ENCODE peak calls at places on chromosomes 7 and 10, in six cellular contexts. A is Karpas-422, E is fibroblast of lung, V is HCT116, T is K562, F is endothelial cell of umbilical vein. C is an unnamed sample. For H3K4me1, the result is how much of the 10 kb centered on the place peaks cover.

GRCh38 chr7:65239707-65240352 is 133.8 kb upstream of the ZNF92 start:
- DNase-seq in E (peak), A (no peak), F (peak), V (no peak), T (no peak), C (peak)

GRCh38 chr7:38682602-38683001 is 51.4 kb upstream of the AMPH start:
- DNase-seq in V (no peak), T (no peak), F (no peak), E (peak), A (no peak), C (no peak)

GRCh38 chr10:116133641-116134040 is 139.4 kb downstream of the GFRA1 start:
- DNase-seq in A (no peak), T (no peak), E (no peak), V (no peak), F (no peak), C (no peak)

GRCh38 chr10:64430690-64431323 is 909.6 kb downstream of the REEP3 start:
- DNase-seq in T (no peak), V (peak), A (peak), E (peak), F (peak), C (no peak)

GRCh38 chr10:77405771-77406241 is 231.8 kb downstream of the KCNMA1 start:
- DNase-seq in E (peak), V (peak), F (peak), T (peak), A (no peak), C (no peak)

GRCh38 chr10:986137-986825 is 2.0 kb upstream of the GTPBP4 start:
- DNase-seq in V (no peak), A (no peak), T (no peak), E (no peak), F (no peak), C (no peak)

GRCh38 chr10:97115846-97116245 is 69.9 kb downstream of the SLIT1 start:
- DNase-seq in F (no peak), V (no peak), T (no peak), E (no peak), A (no peak), C (no peak)

GRCh38 chr10:127034224-127034623 is 129.0 kb downstream of the DOCK1 start:
- DNase-seq in T (no peak), A (no peak), V (no peak), E (no peak), F (no peak), C (no peak)

GRCh38 chr10:74816824-74817498 is 9.4 kb upstream of the KAT6B start:
- DNase-seq in E (peak), T (peak), F (no peak), A (no peak), V (no peak), C (peak)

GRCh38 chr7:80159802-80160201 is 25.2 kb downstream of the GNAI1 start:
- DNase-seq in T (no peak), A (no peak), V (no peak), E (no peak), F (no peak), C (no peak)

GRCh38 chr10:43595739-43596298 is 10.4 kb upstream of the ZNF485 start:
- DNase-seq in F (no peak), T (no peak), A (peak), E (no peak), V (no peak), C (no peak)

GRCh38 chr7:2616387-2616966 is 15.3 kb upstream of the TTYH3 start:
- DNase-seq in T (no peak), E (no peak), A (no peak), F (no peak), V (no peak), C (no peak)

GRCh38 chr7:14687241-14687640 is 215.3 kb downstream of the DGKB start:
- DNase-seq in E (no peak), T (no peak), A (peak), F (no peak), V (no peak), C (no peak)

GRCh38 chr7:139482662-139483466 is 609 bp downstream of the KLRG2 start:
- DNase-seq in F (no peak), A (no peak), T (peak), V (no peak), E (no peak), C (peak)

GRCh38 chr7:10474048-10474447 is 499.6 kb upstream of the PHF14 start:
- DNase-seq in F (no peak), A (no peak), V (no peak), E (peak), T (no peak), C (no peak)

GRCh38 chr10:128063736-128064614 is 62.2 kb downstream of the MKI67 start:
- DNase-seq in F (no peak), A (peak), V (no peak), E (no peak), T (no peak), C (peak)

GRCh38 chr10:72779874-72780273 is 87.9 kb downstream of the MCU start:
- DNase-seq in A (no peak), T (no peak), F (no peak), V (no peak), E (no peak), C (no peak)

GRCh38 chr10:3801558-3802192 is 16.7 kb upstream of the KLF6 start:
- DNase-seq in T (no peak), V (no peak), F (no peak), E (no peak), A (no peak), C (no peak)

GRCh38 chr10:122828716-122829255 is 16.9 kb downstream of the CUZD1 start:
- DNase-seq in E (no peak), F (no peak), V (no peak), T (no peak), A (no peak), C (no peak)

GRCh38 chr10:90087197-90088007 is 386.0 kb downstream of the KIF20B start:
- DNase-seq in T (no peak), F (no peak), V (peak), A (no peak), E (peak), C (no peak)

GRCh38 chr7:73768661-73769480 is 1.2 kb downstream of the CLDN3 start:
- DNase-seq in F (no peak), A (no peak), T (no peak), V (no peak), E (no peak), C (peak)

GRCh38 chr7:1964556-1964912 is 268.2 kb downstream of the MAD1L1 start:
- DNase-seq in E (no peak), F (no peak), T (no peak), V (no peak), A (no peak), C (no peak)

GRCh38 chr10:48289652-48290238 is 15.2 kb upstream of the FRMPD2 start:
- DNase-seq in V (peak), T (peak), F (peak), E (peak), A (peak), C (no peak)

GRCh38 chr7:34158754-34159153 is 253.4 kb downstream of the BMPER start:
- DNase-seq in E (no peak), V (no peak), T (no peak), F (no peak), A (peak), C (peak)

GRCh38 chr7:41918597-41918996 is 215.7 kb upstream of the INHBA start:
- DNase-seq in E (peak), T (no peak), V (no peak), A (no peak), F (no peak), C (peak)

GRCh38 chr10:124416733-124417132 is 2.0 kb downstream of the OAT start:
- DNase-seq in E (peak), V (no peak), F (no peak), T (no peak), A (no peak), C (peak)

GRCh38 chr7:95596183-95597135 is at the start of gene PDK4:
- DNase-seq in T (no peak), E (peak), V (peak), F (peak), A (no peak), C (peak)

GRCh38 chr10:69474688-69475432 is 23.6 kb downstream of the TSPAN15 start:
- DNase-seq in T (no peak), E (peak), F (peak), A (no peak), V (no peak), C (peak)

GRCh38 chr7:55020481-55020871 is 1.7 kb downstream of the EGFR start:
- DNase-seq in E (peak), T (no peak), F (no peak), V (no peak), A (no peak), C (peak)

GRCh38 chr10:12783326-12783725 is 218.2 kb downstream of the CCDC3 start:
- DNase-seq in T (no peak), E (no peak), A (no peak), V (no peak), F (no peak), C (no peak)

GRCh38 chr7:46775020-46775419 is 806.9 kb downstream of the TNS3 start:
- DNase-seq in E (no peak), A (no peak), T (no peak), V (no peak), F (no peak), C (no peak)

GRCh38 chr10:6364893-6365292 is 162.2 kb downstream of the PFKFB3 start:
- DNase-seq in F (no peak), A (no peak), E (no peak), T (no peak), V (no peak), C (no peak)
- H3K4me2 ChIP-seq in F (no peak), A (no peak), E (no peak), T (no peak), V (no peak), C (no peak)

GRCh38 chr10:63204667-63205391 is 71.7 kb downstream of the NRBF2 start:
- DNase-seq in V (no peak), F (no peak), E (peak), A (no peak), T (no peak), C (no peak)

GRCh38 chr10:63199716-63200115 is 66.6 kb downstream of the NRBF2 start:
- DNase-seq in A (no peak), F (no peak), T (no peak), E (no peak), V (no peak), C (no peak)

GRCh38 chr10:63197304-63198092 is 64.4 kb downstream of the NRBF2 start:
- DNase-seq in F (no peak), T (no peak), A (no peak), V (no peak), E (peak), C (peak)

GRCh38 chr10:63201118-63201517 is 68.0 kb downstream of the NRBF2 start:
- DNase-seq in E (no peak), F (no peak), T (no peak), A (no peak), V (no peak), C (no peak)

GRCh38 chr10:63200416-63200815 is 67.3 kb downstream of the NRBF2 start:
- DNase-seq in T (no peak), E (no peak), F (no peak), A (no peak), V (no peak), C (no peak)
- H3K4me1 ChIP-seq in T (under half), E (under half), F (under half), A (under half), V (under half), C (under half)

GRCh38 chr10:29636178-29636577 is 1.4 kb upstream of the SVIL start:
- DNase-seq in V (no peak), T (no peak), A (no peak), F (peak), E (peak), C (peak)
- H3K27ac ChIP-seq in V (peak), T (no peak), A (no peak), F (peak), E (peak), C (peak)

DNA sequence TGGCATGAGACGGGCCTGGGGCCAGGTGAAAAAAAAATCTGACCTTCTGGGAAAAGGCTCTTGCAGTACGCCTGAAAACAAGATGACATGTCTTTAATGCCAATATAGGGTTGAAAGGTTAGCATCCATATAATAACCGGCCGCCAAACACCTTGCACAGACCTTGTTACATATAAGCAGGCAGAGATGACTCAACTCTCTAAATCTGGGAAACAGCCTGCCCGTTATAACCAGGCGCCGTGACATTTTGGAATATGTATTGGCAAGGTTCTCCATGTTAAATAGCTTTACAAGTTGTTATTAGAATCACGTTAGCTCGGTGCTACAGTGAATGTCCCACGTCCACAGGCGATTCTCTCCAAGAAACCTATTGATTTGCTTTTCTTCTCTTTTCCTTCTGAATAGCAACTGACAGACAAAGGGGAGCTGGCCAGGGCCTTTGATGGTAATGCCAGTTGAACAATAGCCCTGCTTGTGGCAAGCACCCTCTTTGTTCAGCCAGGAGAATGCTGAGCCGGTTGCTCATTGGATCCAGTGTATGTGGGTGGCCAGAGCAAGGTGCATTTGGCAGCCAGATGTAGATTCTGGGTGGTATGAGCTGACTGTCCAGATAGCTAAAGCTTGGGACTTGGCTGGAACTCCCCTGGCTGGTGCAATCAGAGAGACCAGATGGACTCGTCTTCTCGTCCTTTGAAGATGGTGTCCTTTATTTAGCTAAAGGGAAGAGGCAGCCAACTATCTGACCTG is 80.1 kb upstream of the AUTS2 start:
- DNase-seq in V (no peak), A (no peak), F (no peak), E (no peak), T (no peak), C (no peak)
- H3K4me2 ChIP-seq in V (no peak), A (no peak), F (no peak), E (no peak), T (no peak), C (no peak)

GRCh38 chr7:115117748-115118147 is 195.9 kb downstream of the MDFIC start:
- DNase-seq in E (no peak), V (no peak), F (no peak), T (no peak), A (no peak), C (peak)
- H3K4me1 ChIP-seq in E (under half), V (under half), F (under half), T (under half), A (under half), C (under half)

GRCh38 chr10:37109000-37109399 is 16.4 kb upstream of the ANKRD30A start:
- DNase-seq in A (no peak), F (no peak), T (no peak), E (no peak), V (no peak), C (no peak)
- H3K27ac ChIP-seq in A (no peak), F (no peak), T (no peak), E (no peak), V (no peak), C (no peak)

DNA sequence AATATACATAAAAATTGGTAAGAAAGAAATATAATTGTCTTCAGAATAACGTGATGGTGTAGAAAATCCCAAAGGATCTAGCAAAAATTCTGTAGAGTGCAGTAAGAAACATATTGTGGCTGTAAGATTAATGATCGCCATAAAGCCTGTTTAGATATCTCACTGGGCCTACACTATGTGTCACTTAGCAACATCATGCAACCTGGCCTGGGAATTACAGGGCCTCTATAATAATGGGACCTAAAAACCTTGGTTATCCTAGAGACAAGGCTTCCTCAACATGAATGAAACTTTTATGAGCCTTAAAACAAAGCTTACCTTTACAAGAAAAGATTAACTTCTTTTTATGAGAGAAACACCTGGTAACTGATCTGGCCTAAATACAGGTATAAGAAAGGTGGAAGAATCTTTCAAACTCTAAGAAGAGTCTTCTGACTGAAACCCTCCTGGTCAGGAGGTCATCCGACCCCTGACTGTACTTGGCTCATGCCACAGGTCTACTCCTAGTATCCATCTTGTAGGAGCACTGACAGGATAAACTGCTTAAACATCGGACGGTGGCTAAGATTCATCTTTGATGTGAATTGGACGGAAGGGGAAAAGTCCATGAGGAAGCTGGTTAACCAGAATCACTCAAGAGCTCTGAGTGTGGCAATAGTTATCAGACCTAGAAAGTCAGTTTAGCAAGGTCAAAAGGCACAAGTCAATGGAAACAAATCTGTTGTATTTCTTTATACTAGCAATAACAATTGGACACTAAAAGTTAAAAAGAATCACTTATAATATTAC is 1155.1 kb upstream of the SORCS1 start:
- DNase-seq in V (no peak), E (no peak), T (no peak), A (no peak), F (no peak), C (no peak)
- H3K4me2 ChIP-seq in V (no peak), E (no peak), T (no peak), A (no peak), F (no peak), C (no peak)

GRCh38 chr10:93030409-93030808 is 30.2 kb upstream of the CYP26C1 start:
- DNase-seq in V (peak), T (no peak), A (no peak), E (peak), F (peak), C (no peak)

GRCh38 chr10:93028881-93029280 is 31.7 kb upstream of the CYP26C1 start:
- DNase-seq in F (no peak), V (peak), E (peak), T (no peak), A (no peak), C (no peak)

GRCh38 chr10:93034426-93034825 is 26.2 kb upstream of the CYP26C1 start:
- DNase-seq in E (no peak), F (no peak), V (no peak), A (no peak), T (no peak), C (no peak)

GRCh38 chr10:93032809-93033137 is 27.8 kb upstream of the CYP26C1 start:
- DNase-seq in F (no peak), T (no peak), A (no peak), E (no peak), V (no peak), C (no peak)

DNA sequence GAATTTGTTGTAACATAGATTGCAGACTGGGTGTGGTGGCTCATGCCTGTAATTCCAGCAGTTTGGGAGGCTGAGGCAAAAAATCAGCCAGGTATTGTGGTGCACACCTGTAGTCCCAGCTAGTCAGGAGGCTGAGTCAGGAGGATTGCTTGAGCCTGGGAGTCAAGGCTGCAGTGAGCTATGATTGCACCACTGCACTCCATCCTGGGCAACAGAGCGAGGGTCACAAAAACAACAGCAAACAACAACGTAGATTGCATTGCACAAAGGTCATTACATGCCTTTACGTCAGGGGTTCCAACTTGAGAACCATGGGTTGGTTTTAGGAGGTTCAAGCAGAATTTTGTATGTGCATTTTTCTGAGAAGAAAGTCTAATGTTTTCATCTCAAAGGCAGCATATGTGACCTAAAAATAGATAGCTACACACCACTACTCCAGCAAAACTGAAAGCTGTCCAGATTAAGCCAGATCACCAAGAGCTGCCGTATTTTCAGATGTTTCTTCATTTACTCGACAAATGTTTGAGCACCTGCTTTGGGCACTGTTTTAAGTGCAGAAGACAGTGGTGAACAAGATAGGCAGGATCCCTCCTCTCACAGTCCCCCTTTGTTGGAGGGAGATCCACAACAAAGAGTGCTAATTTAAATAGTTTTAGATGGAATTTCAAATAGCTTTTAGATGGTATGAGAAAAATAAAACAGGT is 28.3 kb upstream of the CYP26C1 start:
- DNase-seq in A (no peak), E (no peak), T (no peak), V (no peak), F (no peak), C (no peak)
- H3K4me1 ChIP-seq in A (under half), E (under half), T (under half), V (under half), F (under half), C (under half)